ENCODE peak calls at places on chromosome 6, in nine cellular contexts. J, I, A, H, Y, D, P, W and Q are unnamed samples.
A peak's percentile ranks its signal among the peaks of the same experiment; 100 is the strongest.

GRCh38 chr6:149851461-149851860 is 12.7 kb downstream of the LRP11 start:
- DNase-seq in J (no peak), I (no peak), A (no peak), H (peak; percentile 82), Y (peak; percentile 78), D (no peak), P (no peak), W (no peak), Q (no peak)

GRCh38 chr6:138518054-138518453 is 18.8 kb upstream of the NHSL1 start:
- DNase-seq in J (no peak), I (no peak), A (no peak), H (no peak), Y (no peak), D (no peak), P (no peak), W (no peak), Q (no peak)

GRCh38 chr6:170180671-170181337 is 110.1 kb downstream of the DLL1 start:
- DNase-seq in J (peak; percentile 2), I (no peak), A (no peak), H (no peak), Y (no peak), D (no peak), P (no peak), W (no peak), Q (peak; percentile 29)

GRCh38 chr6:40743226-40743625 is 156.1 kb upstream of the LRFN2 start:
- DNase-seq in J (no peak), I (no peak), A (no peak), H (no peak), Y (no peak), D (no peak), P (no peak), W (no peak), Q (peak; percentile 91)

GRCh38 chr6:24229694-24230093 is 103.7 kb downstream of the NRSN1 start:
- DNase-seq in J (no peak), I (no peak), A (no peak), H (no peak), Y (no peak), D (no peak), P (no peak), W (no peak), Q (no peak)

GRCh38 chr6:150813993-150814359 is 51.5 kb upstream of the MTHFD1L start:
- DNase-seq in J (no peak), I (peak; percentile 13), A (no peak), H (peak; percentile 60), Y (peak; percentile 43), D (no peak), P (no peak), W (no peak), Q (no peak)

GRCh38 chr6:34657307-34657978 is 39.1 kb downstream of the ILRUN start:
- DNase-seq in J (peak; percentile 55), I (peak; percentile 82), A (no peak), H (peak; percentile 90), Y (peak; percentile 89), D (peak; percentile 17), P (no peak), W (no peak), Q (no peak)

GRCh38 chr6:141641406-141641805 is 491.3 kb upstream of the GJE1 start:
- DNase-seq in J (no peak), I (no peak), A (no peak), H (peak; percentile 11), Y (no peak), D (no peak), P (no peak), W (no peak), Q (no peak)

GRCh38 chr6:13923527-13924145 is 1.1 kb upstream of the RNF182 start:
- DNase-seq in J (no peak), I (no peak), A (no peak), H (peak; percentile 86), Y (peak; percentile 65), D (no peak), P (no peak), W (no peak), Q (peak; percentile 46)
- H3K4me3 ChIP-seq in J (peak overlapping the region; percentile 46), I (peak overlapping the region; percentile 51), A (no peak overlapping the region), H (peak overlapping the region; percentile 83), Y (peak overlapping the region; percentile 57), D (no peak overlapping the region), P (no peak overlapping the region), W (no peak overlapping the region), Q (peak overlapping the region; percentile 72)

DNA sequence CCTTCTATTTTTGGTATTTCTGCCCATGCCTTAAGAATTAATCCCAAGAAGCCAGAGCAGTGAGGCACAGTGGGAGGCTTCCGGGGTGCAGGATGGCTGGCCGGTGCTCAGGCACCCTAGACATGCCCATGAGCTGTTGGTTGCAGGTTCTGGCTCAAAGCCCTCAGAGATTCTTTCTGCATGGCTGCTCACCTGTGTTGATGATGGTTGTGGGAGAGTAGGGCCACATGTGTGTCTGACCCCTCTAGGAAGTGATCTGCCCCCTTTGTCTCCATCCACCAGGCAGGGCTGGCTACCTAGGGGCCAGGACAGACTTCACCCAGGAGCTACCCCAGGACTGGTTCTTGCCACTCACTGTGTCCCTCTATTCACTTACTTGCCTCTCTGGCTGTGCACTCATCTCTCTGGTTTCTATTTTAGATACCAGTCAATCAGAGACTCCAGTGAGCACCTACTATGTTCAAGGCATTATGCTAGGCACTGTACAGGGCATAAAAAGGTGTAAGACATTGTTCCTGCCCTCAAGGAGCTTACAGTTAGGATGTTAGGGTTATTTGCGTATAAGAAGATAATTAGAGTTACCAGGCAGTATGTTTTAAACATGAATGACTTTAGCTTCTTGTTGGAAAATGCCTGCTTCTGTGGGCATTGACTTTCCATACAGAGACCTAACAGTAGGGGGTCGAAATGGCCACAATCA is 16.8 kb downstream of the CD83 start:
- DNase-seq in J (no peak), I (no peak), A (no peak), H (no peak), Y (no peak), D (no peak), P (no peak), W (no peak), Q (no peak)
- H3K36me3 ChIP-seq in J (no peaks in the 10 kb centered on the region), I (no peaks in the 10 kb centered on the region), A (peaks cover 12% of the 10 kb centered on the region), H (no peaks in the 10 kb centered on the region), Y (no peaks in the 10 kb centered on the region), D (no peaks in the 10 kb centered on the region), P (no peaks in the 10 kb centered on the region), W (no peaks in the 10 kb centered on the region), Q (no peaks in the 10 kb centered on the region)

GRCh38 chr6:6881438-6882267 is 226.1 kb upstream of the RREB1 start:
- DNase-seq in J (no peak), I (peak; percentile 28), A (no peak), H (no peak), Y (no peak), D (no peak), P (no peak), W (no peak), Q (no peak)
- H3K27me3 ChIP-seq in J (no peaks in the 10 kb centered on the region), I (no peaks in the 10 kb centered on the region), A (no peaks in the 10 kb centered on the region), H (no peaks in the 10 kb centered on the region), Y (no peaks in the 10 kb centered on the region), D (no peaks in the 10 kb centered on the region), P (no peaks in the 10 kb centered on the region), W (no peaks in the 10 kb centered on the region), Q (no peaks in the 10 kb centered on the region)

DNA sequence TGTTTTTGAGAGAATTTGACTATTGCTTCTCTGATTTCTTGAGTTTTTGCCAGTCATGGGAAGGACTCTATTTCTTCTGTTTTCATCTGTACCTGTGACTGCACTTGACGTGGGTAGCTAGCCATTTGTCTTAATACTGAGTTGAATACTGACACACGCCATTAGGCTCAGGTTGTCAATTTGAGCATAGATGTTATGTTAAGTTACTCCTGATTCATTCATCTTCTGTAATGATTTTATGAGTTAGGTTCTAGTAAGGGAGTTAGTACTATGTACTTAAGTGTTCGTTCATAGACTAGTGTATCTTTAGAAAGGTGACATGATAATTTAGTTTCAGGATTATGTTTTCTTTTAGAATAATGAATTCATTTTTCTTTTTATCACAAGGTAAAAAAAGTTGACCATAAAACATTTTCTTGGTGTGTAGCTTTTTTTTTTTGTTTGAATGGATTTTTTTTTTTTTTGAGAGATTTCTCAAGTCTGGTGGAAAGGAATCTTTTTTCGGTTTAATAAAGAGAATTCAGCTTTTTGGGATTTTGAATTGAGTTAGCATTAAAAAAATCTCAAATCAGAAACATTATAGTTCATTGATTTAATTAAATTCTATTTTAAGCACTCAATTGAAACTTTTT is 1.7 kb downstream of the AFDN start:
- DNase-seq in J (no peak), I (no peak), A (no peak), H (no peak), Y (no peak), D (no peak), P (no peak), W (no peak), Q (no peak)
- H3K4me3 ChIP-seq in J (peak overlapping the region; percentile 50), I (peak overlapping the region; percentile 86), A (no peak overlapping the region), H (peak overlapping the region; percentile 77), Y (no peak overlapping the region), D (no peak overlapping the region), P (no peak overlapping the region), W (peak overlapping the region; percentile 59), Q (peak overlapping the region; percentile 75)

GRCh38 chr6:144439016-144439415 is 153.9 kb downstream of the UTRN start:
- DNase-seq in J (no peak), I (no peak), A (no peak), H (peak; percentile 16), Y (no peak), D (no peak), P (no peak), W (no peak), Q (no peak)

GRCh38 chr6:144435602-144436426 is 150.7 kb downstream of the UTRN start:
- DNase-seq in J (no peak), I (no peak), A (no peak), H (no peak), Y (no peak), D (no peak), P (no peak), W (no peak), Q (no peak)

GRCh38 chr6:144438103-144438502 is 153.0 kb downstream of the UTRN start:
- DNase-seq in J (no peak), I (no peak), A (no peak), H (no peak), Y (no peak), D (no peak), P (no peak), W (no peak), Q (no peak)

GRCh38 chr6:144434308-144434990 is 149.3 kb downstream of the UTRN start:
- DNase-seq in J (no peak), I (no peak), A (no peak), H (peak; percentile 96), Y (peak; percentile 88), D (no peak), P (peak; percentile 54), W (no peak), Q (no peak)

DNA sequence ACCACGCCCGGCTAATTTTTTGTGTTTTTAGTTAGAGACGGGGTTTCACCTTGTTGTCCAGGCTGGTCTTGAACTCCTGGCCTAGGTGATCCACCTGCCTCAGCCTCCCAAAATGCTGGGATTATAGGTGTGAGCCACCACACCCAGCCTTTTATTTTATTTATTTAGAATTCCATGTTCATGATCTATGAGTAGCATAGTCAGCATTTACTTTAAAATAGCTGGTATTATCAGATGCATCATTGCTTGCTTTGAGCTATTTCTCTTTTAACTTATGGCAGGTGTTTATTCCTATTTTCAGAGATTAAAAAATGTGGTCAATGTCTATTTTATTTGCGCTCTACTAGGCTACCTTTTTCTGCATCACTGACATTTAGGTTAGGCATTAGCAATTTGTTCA is 152.0 kb downstream of the UTRN start:
- DNase-seq in J (no peak), I (no peak), A (no peak), H (no peak), Y (no peak), D (no peak), P (no peak), W (no peak), Q (no peak)
- H3K36me3 ChIP-seq in J (peaks cover 31% of the 10 kb centered on the region), I (no peaks in the 10 kb centered on the region), A (peaks cover 54% of the 10 kb centered on the region), H (peaks cover 48% of the 10 kb centered on the region), Y (peaks cover 25% of the 10 kb centered on the region), D (peaks cover 31% of the 10 kb centered on the region), P (peaks cover 13% of the 10 kb centered on the region), W (peaks cover 47% of the 10 kb centered on the region), Q (peaks cover 21% of the 10 kb centered on the region)